ENCODE peak calls at places on chromosomes 11 and 22, in four cellular contexts. One of them, this sample, is unnamed.

GRCh38 chr11:72771507-72771906 is 19.3 kb upstream of the ARAP1 start:
- DNase-seq in endothelial cell of umbilical vein: no peak
- DNase-seq in K562: peak; percentile 31
- DNase-seq in HepG2: no peak
- DNase-seq in this sample: no peak

GRCh38 chr11:28729339-28729738 is 621.2 kb downstream of the METTL15 start:
- DNase-seq in K562: no peak
- DNase-seq in HepG2: no peak
- DNase-seq in endothelial cell of umbilical vein: no peak
- DNase-seq in this sample: no peak

GRCh38 chr11:81237139-81237538 is 1496.5 kb downstream of the FAM181B start:
- DNase-seq in endothelial cell of umbilical vein: peak; percentile 34
- DNase-seq in HepG2: peak; percentile 49
- DNase-seq in K562: no peak
- DNase-seq in this sample: peak; percentile 37

GRCh38 chr11:1335811-1336761 is 26.7 kb upstream of the TOLLIP start:
- DNase-seq in K562: peak; percentile 83
- DNase-seq in HepG2: peak; percentile 26
- DNase-seq in endothelial cell of umbilical vein: no peak
- DNase-seq in this sample: peak; percentile 53

GRCh38 chr11:46665356-46665755 is 35.1 kb downstream of the ARHGAP1 start:
- DNase-seq in endothelial cell of umbilical vein: no peak
- DNase-seq in HepG2: no peak
- DNase-seq in K562: no peak
- DNase-seq in this sample: no peak

GRCh38 chr22:45742866-45743450 is 71.3 kb downstream of the ATXN10 start:
- DNase-seq in endothelial cell of umbilical vein: no peak
- DNase-seq in K562: no peak
- DNase-seq in HepG2: peak; percentile 96
- DNase-seq in this sample: peak; percentile 73

GRCh38 chr11:88680806-88681205 is 343.3 kb upstream of the CTSC start:
- DNase-seq in endothelial cell of umbilical vein: no peak
- DNase-seq in HepG2: no peak
- DNase-seq in K562: no peak
- DNase-seq in this sample: no peak

GRCh38 chr11:69624293-69624692 is 16.7 kb upstream of the CCND1 start:
- DNase-seq in endothelial cell of umbilical vein: no peak
- DNase-seq in K562: no peak
- DNase-seq in HepG2: no peak
- DNase-seq in this sample: no peak

GRCh38 chr11:73234403-73235181 is 16.5 kb downstream of the P2RY2 start:
- DNase-seq in K562: no peak
- DNase-seq in HepG2: no peak
- DNase-seq in endothelial cell of umbilical vein: no peak
- DNase-seq in this sample: no peak

GRCh38 chr22:20442485-20443284 is 5.1 kb upstream of the SCARF2 start:
- DNase-seq in endothelial cell of umbilical vein: no peak
- DNase-seq in K562: no peak
- DNase-seq in HepG2: no peak
- DNase-seq in this sample: no peak

GRCh38 chr11:19344661-19345518 is 104.1 kb upstream of the E2F8 start:
- DNase-seq in endothelial cell of umbilical vein: peak; percentile 43
- DNase-seq in HepG2: no peak
- DNase-seq in K562: no peak
- DNase-seq in this sample: peak; percentile 28

GRCh38 chr11:22192642-22193347 is at the start of gene ANO5:
- DNase-seq in endothelial cell of umbilical vein: peak; percentile 20
- DNase-seq in K562: peak; percentile 47
- DNase-seq in HepG2: no peak
- DNase-seq in this sample: peak; percentile 71

GRCh38 chr11:105910095-105910715 is 111.8 kb downstream of the MSANTD4 start:
- DNase-seq in HepG2: no peak
- DNase-seq in K562: no peak
- DNase-seq in endothelial cell of umbilical vein: peak; percentile 9
- DNase-seq in this sample: no peak

GRCh38 chr11:16587670-16588069 is 150.8 kb upstream of the C11orf58 start:
- DNase-seq in HepG2: no peak
- DNase-seq in K562: no peak
- DNase-seq in endothelial cell of umbilical vein: no peak
- DNase-seq in this sample: no peak

GRCh38 chr22:30717331-30717921 is 22.8 kb downstream of the OSBP2 start:
- DNase-seq in K562: no peak
- DNase-seq in HepG2: peak; percentile 12
- DNase-seq in endothelial cell of umbilical vein: peak; percentile 89
- DNase-seq in this sample: peak; percentile 6

GRCh38 chr11:27319065-27319464 is 44.0 kb downstream of the CCDC34 start:
- DNase-seq in HepG2: peak; percentile 48
- DNase-seq in endothelial cell of umbilical vein: no peak
- DNase-seq in K562: no peak
- DNase-seq in this sample: peak; percentile 66

GRCh38 chr11:83235825-83236224 is 42.3 kb downstream of the ANKRD42 start:
- DNase-seq in endothelial cell of umbilical vein: no peak
- DNase-seq in K562: no peak
- DNase-seq in HepG2: no peak
- DNase-seq in this sample: no peak

GRCh38 chr11:7635137-7635536 is 38.2 kb downstream of the CYB5R2 start:
- DNase-seq in endothelial cell of umbilical vein: no peak
- DNase-seq in K562: no peak
- DNase-seq in HepG2: no peak
- DNase-seq in this sample: no peak

GRCh38 chr22:23516304-23516703 is 63.8 kb downstream of the IGLL1 start:
- DNase-seq in HepG2: peak; percentile 74
- DNase-seq in K562: no peak
- DNase-seq in endothelial cell of umbilical vein: no peak
- DNase-seq in this sample: no peak

GRCh38 chr22:30637701-30638114 is 2.1 kb downstream of the SLC35E4 start:
- DNase-seq in K562: no peak
- DNase-seq in HepG2: no peak
- DNase-seq in endothelial cell of umbilical vein: peak; percentile 11
- DNase-seq in this sample: no peak

GRCh38 chr11:76759092-76759491 is 24.1 kb upstream of the TSKU start:
- DNase-seq in endothelial cell of umbilical vein: no peak
- DNase-seq in HepG2: no peak
- DNase-seq in K562: no peak
- DNase-seq in this sample: no peak

GRCh38 chr11:108647387-108647700 is 17.5 kb upstream of the DDX10 start:
- DNase-seq in endothelial cell of umbilical vein: no peak
- DNase-seq in K562: no peak
- DNase-seq in HepG2: no peak
- DNase-seq in this sample: no peak

GRCh38 chr22:36911887-36912661 is 1.4 kb upstream of the CSF2RB start:
- DNase-seq in HepG2: no peak
- DNase-seq in endothelial cell of umbilical vein: peak; percentile 15
- DNase-seq in K562: no peak
- DNase-seq in this sample: no peak

GRCh38 chr11:112249871-112250590 is 10.6 kb downstream of the PLET1 start:
- DNase-seq in K562: no peak
- DNase-seq in HepG2: no peak
- DNase-seq in endothelial cell of umbilical vein: no peak
- DNase-seq in this sample: no peak

GRCh38 chr11:93196816-93197382 is 892 bp downstream of the SLC36A4 start:
- DNase-seq in HepG2: no peak
- DNase-seq in endothelial cell of umbilical vein: no peak
- DNase-seq in K562: peak; percentile 10
- DNase-seq in this sample: no peak

GRCh38 chr11:29260939-29261705 is 755.7 kb downstream of the KCNA4 start:
- DNase-seq in HepG2: peak; percentile 51
- DNase-seq in endothelial cell of umbilical vein: peak; percentile 66
- DNase-seq in K562: no peak
- DNase-seq in this sample: peak; percentile 15

GRCh38 chr11:79400717-79401330 is 40.0 kb downstream of the TENM4 start:
- DNase-seq in endothelial cell of umbilical vein: no peak
- DNase-seq in K562: peak; percentile 12
- DNase-seq in HepG2: peak; percentile 12
- DNase-seq in this sample: peak; percentile 34

GRCh38 chr11:133026952-133027351 is 505.3 kb downstream of the OPCML start:
- DNase-seq in K562: no peak
- DNase-seq in HepG2: no peak
- DNase-seq in endothelial cell of umbilical vein: no peak
- DNase-seq in this sample: no peak

GRCh38 chr22:49693848-49694247 is 133.8 kb downstream of the BRD1 start:
- DNase-seq in endothelial cell of umbilical vein: no peak
- DNase-seq in HepG2: no peak
- DNase-seq in K562: no peak
- DNase-seq in this sample: no peak

GRCh38 chr11:20362481-20362880 is 1.0 kb upstream of the HTATIP2 start:
- DNase-seq in endothelial cell of umbilical vein: peak; percentile 58
- DNase-seq in HepG2: no peak
- DNase-seq in K562: no peak
- DNase-seq in this sample: no peak

GRCh38 chr11:94455861-94456260 is 37.8 kb downstream of the MRE11 start:
- DNase-seq in K562: no peak
- DNase-seq in HepG2: no peak
- DNase-seq in endothelial cell of umbilical vein: no peak
- DNase-seq in this sample: no peak

GRCh38 chr22:44067033-44067432 is 42.9 kb downstream of the PARVB start:
- DNase-seq in HepG2: no peak
- DNase-seq in endothelial cell of umbilical vein: peak; percentile 52
- DNase-seq in K562: no peak
- DNase-seq in this sample: no peak

GRCh38 chr22:37742374-37743092 is 45.7 kb downstream of the TRIOBP start:
- DNase-seq in K562: no peak
- DNase-seq in endothelial cell of umbilical vein: no peak
- DNase-seq in HepG2: no peak
- DNase-seq in this sample: no peak

GRCh38 chr22:29635734-29636357 is 32.4 kb downstream of the NF2 start:
- DNase-seq in K562: peak; percentile 41
- DNase-seq in HepG2: peak; percentile 32
- DNase-seq in endothelial cell of umbilical vein: peak; percentile 64
- DNase-seq in this sample: peak; percentile 62

GRCh38 chr11:59573216-59573615 is 42.4 kb downstream of the OSBP start:
- DNase-seq in K562: no peak
- DNase-seq in endothelial cell of umbilical vein: peak; percentile 32
- DNase-seq in HepG2: no peak
- DNase-seq in this sample: no peak
- TF ChIP-seq JUN in K562: no peak
- TF ChIP-seq JUN in endothelial cell of umbilical vein: no peak
- TF ChIP-seq JUN in HepG2: no peak
- TF ChIP-seq JUN in this sample: no peak

GRCh38 chr22:41314821-41315220 is 13.5 kb downstream of the ZC3H7B start:
- DNase-seq in endothelial cell of umbilical vein: no peak
- DNase-seq in K562: no peak
- DNase-seq in HepG2: no peak
- DNase-seq in this sample: no peak

GRCh38 chr22:41311487-41311886 is 10.2 kb downstream of the ZC3H7B start:
- DNase-seq in endothelial cell of umbilical vein: no peak
- DNase-seq in HepG2: no peak
- DNase-seq in K562: peak; percentile 71
- DNase-seq in this sample: no peak

GRCh38 chr22:41310336-41310735 is 9.0 kb downstream of the ZC3H7B start:
- DNase-seq in K562: no peak
- DNase-seq in endothelial cell of umbilical vein: no peak
- DNase-seq in HepG2: no peak
- DNase-seq in this sample: no peak

GRCh38 chr22:41320416-41321240 is 19.3 kb downstream of the ZC3H7B start:
- DNase-seq in HepG2: no peak
- DNase-seq in endothelial cell of umbilical vein: no peak
- DNase-seq in K562: no peak
- DNase-seq in this sample: no peak

DNA sequence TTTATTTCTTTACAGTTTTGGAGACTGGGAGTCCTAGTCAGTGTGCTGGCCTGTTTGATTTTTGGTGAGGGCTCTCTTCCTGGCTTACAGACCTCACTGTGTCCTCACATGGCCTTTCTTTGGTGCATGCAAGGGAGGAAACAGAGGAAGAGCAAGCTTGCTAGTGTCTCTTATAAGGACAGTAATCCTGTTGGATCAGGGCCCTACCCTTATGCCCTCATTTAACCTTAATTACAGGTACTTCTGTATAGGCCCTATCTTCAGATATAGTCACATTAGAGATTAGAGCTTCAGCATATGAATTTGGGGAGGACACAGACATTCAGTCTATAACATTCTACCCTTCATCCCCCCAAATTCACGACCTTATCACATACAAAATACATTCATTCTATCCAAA is 14.3 kb downstream of the ZC3H7B start:
- DNase-seq in K562: no peak
- DNase-seq in HepG2: no peak
- DNase-seq in endothelial cell of umbilical vein: no peak
- DNase-seq in this sample: no peak
- TF ChIP-seq MYC in K562: no peak
- TF ChIP-seq MYC in HepG2: no peak
- TF ChIP-seq MYC in endothelial cell of umbilical vein: no peak
- TF ChIP-seq MYC in this sample: no peak

GRCh38 chr11:101509911-101510310 is 73.9 kb downstream of the TRPC6 start:
- DNase-seq in endothelial cell of umbilical vein: no peak
- DNase-seq in HepG2: no peak
- DNase-seq in K562: no peak
- DNase-seq in this sample: no peak

GRCh38 chr11:101510608-101511007 is 73.2 kb downstream of the TRPC6 start:
- DNase-seq in K562: no peak
- DNase-seq in HepG2: no peak
- DNase-seq in endothelial cell of umbilical vein: no peak
- DNase-seq in this sample: no peak

DNA sequence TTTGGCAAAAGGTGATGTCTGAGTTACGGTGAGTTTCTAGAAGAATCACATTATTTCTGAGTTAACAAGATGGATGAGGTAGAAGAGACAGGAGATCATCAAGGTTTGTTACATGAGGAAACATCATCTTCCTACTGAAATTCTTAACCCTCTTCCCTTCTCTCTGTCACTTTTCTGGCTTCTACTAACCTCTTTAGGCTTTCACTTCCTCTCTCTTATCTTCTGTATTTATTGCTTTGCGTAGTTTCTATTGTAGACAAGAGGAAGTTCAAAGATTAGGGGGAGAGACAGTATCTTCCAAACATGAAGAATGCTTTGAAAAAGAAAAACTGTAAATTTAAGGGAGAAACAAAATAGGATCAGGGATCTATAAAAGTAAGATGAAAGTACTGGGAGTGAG is 75.4 kb downstream of the TRPC6 start:
- DNase-seq in endothelial cell of umbilical vein: no peak
- DNase-seq in K562: no peak
- DNase-seq in HepG2: no peak
- DNase-seq in this sample: no peak
- TF ChIP-seq JUN in endothelial cell of umbilical vein: no peak
- TF ChIP-seq JUN in K562: no peak
- TF ChIP-seq JUN in HepG2: no peak
- TF ChIP-seq JUN in this sample: no peak

GRCh38 chr11:75428301-75428724 is 4.7 kb downstream of the KLHL35 start:
- DNase-seq in HepG2: peak; percentile 85
- DNase-seq in endothelial cell of umbilical vein: peak; percentile 96
- DNase-seq in K562: peak; percentile 75
- DNase-seq in this sample: no peak
- TF ChIP-seq MYC in HepG2: no peak
- TF ChIP-seq MYC in endothelial cell of umbilical vein: no peak
- TF ChIP-seq MYC in K562: no peak
- TF ChIP-seq MYC in this sample: no peak

This sample was measured in A549.